ENCODE peak calls at places on chromosomes 7 and 10, in six cellular contexts. U is IMR-90; T is CD8-positive, alpha-beta T cell; H is GM12865; F is HT1080; B is stimulated activated naive CD8-positive, alpha-beta T cell treated with anti-CD3 and anti-CD28 coated beads, Interleukin-15, amount 100 ng/mL, for 72 hours. V is an unnamed sample.

GRCh38 chr10:131708225-131708624 is 192.6 kb upstream of the PPP2R2D start:
- DNase-seq in F (no peak), U (no peak), T (no peak), H (no peak), B (no peak), V (no peak)

GRCh38 chr10:3935933-3936359 is 150.9 kb upstream of the KLF6 start:
- DNase-seq in F (no peak), T (no peak), H (peak; percentile 13), B (no peak), U (no peak), V (peak; percentile 30)

GRCh38 chr10:42809670-42810069 is 27.1 kb downstream of the BMS1 start:
- DNase-seq in B (no peak), H (no peak), U (no peak), F (no peak), T (no peak), V (no peak)

GRCh38 chr10:91879514-91880170 is 29.6 kb downstream of the FGFBP3 start:
- DNase-seq in U (no peak), B (no peak), H (no peak), F (no peak), T (no peak), V (no peak)

GRCh38 chr10:130392031-130392430 is 255.8 kb downstream of the GLRX3 start:
- DNase-seq in F (no peak), T (no peak), U (no peak), H (no peak), B (no peak), V (no peak)

GRCh38 chr7:19327011-19327410 is 181.8 kb upstream of the FERD3L start:
- DNase-seq in B (no peak), H (no peak), F (no peak), U (peak; percentile 17), T (no peak), V (peak; percentile 10)

GRCh38 chr10:34861293-34862004 is 46.4 kb upstream of the PARD3 start:
- DNase-seq in B (no peak), U (peak; percentile 40), H (no peak), F (no peak), T (no peak), V (no peak)

GRCh38 chr7:135074096-135074495 is 73.8 kb upstream of the TMEM140 start:
- DNase-seq in H (no peak), T (no peak), U (no peak), B (no peak), F (no peak), V (no peak)

GRCh38 chr7:75945297-75946168 is 30.6 kb downstream of the POR start:
- DNase-seq in F (peak; percentile 32), H (no peak), T (no peak), U (peak; percentile 35), B (no peak), V (peak; percentile 72)

GRCh38 chr7:73974101-73974947 is 53.6 kb upstream of the ELN start:
- DNase-seq in B (no peak), H (no peak), U (no peak), T (no peak), F (no peak), V (no peak)

GRCh38 chr7:47581442-47581820 is 480 bp downstream of the TNS3 start:
- DNase-seq in H (no peak), U (no peak), F (no peak), B (no peak), T (no peak), V (no peak)

GRCh38 chr7:34165927-34166550 is 260.7 kb downstream of the BMPER start:
- DNase-seq in B (no peak), T (no peak), H (peak; percentile 7), U (peak; percentile 60), F (peak; percentile 36), V (peak; percentile 61)

GRCh38 chr7:130831817-130832481 is 97.9 kb upstream of the KLF14 start:
- DNase-seq in T (no peak), U (peak; percentile 67), F (no peak), B (no peak), H (peak; percentile 46), V (peak; percentile 58)

GRCh38 chr7:100612730-100613446 is 548 bp downstream of the MOSPD3 start:
- DNase-seq in T (peak; percentile 65), F (no peak), U (no peak), B (peak; percentile 30), H (no peak), V (no peak)

GRCh38 chr10:48605786-48606529 is 1.1 kb upstream of the ARHGAP22 start:
- DNase-seq in T (no peak), H (no peak), F (peak; percentile 89), U (peak; percentile 76), B (no peak), V (peak; percentile 52)

GRCh38 chr10:24873281-24873683 is 79.1 kb downstream of the PRTFDC1 start:
- DNase-seq in U (peak; percentile 95), F (peak; percentile 86), H (no peak), B (no peak), T (no peak), V (no peak)

GRCh38 chr10:14554091-14554842 is 220.4 kb downstream of the FAM107B start:
- DNase-seq in B (no peak), H (no peak), F (no peak), U (no peak), T (no peak), V (no peak)

GRCh38 chr10:57624856-57625592 is 642.7 kb downstream of the IPMK start:
- DNase-seq in H (no peak), T (no peak), B (no peak), U (no peak), F (peak; percentile 4), V (no peak)